ENCODE peak calls at places on chromosome 13, in ten cellular contexts. I, U, V, B, M, J, N, W, Z and X are unnamed samples.

GRCh38 chr13:26062853-26063444 is 11.1 kb upstream of the SHISA2 start:
- DNase-seq in I (peak), U (no peak), V (peak), B (no peak), M (peak), J (no peak), N (no peak), W (peak), Z (no peak), X (peak)

GRCh38 chr13:50950808-50951207 is 41.2 kb downstream of the RNASEH2B start:
- DNase-seq in I (no peak), U (no peak), V (no peak), B (no peak), M (no peak), J (no peak), N (no peak), W (no peak), Z (no peak), X (no peak)

GRCh38 chr13:51148952-51149573 is 38.0 kb upstream of the C13orf42 start:
- DNase-seq in I (peak), U (no peak), V (no peak), B (no peak), M (peak), J (no peak), N (no peak), W (peak), Z (peak), X (peak)

GRCh38 chr13:77584111-77584510 is 48.6 kb downstream of the SCEL start:
- DNase-seq in I (no peak), U (no peak), V (no peak), B (no peak), M (peak), J (no peak), N (no peak), W (no peak), Z (no peak), X (no peak)

GRCh38 chr13:18943721-18944391 is 237.8 kb downstream of the TUBA3C start:
- DNase-seq in I (no peak), U (no peak), V (no peak), B (no peak), M (no peak), J (no peak), N (no peak), W (no peak), Z (no peak), X (no peak)

GRCh38 chr13:50713849-50714248 is 129.6 kb downstream of the DLEU7 start:
- DNase-seq in I (peak), U (no peak), V (no peak), B (peak), M (no peak), J (no peak), N (peak), W (no peak), Z (peak), X (no peak)

GRCh38 chr13:40333238-40333637 is 333.2 kb downstream of the FOXO1 start:
- DNase-seq in I (no peak), U (no peak), V (no peak), B (no peak), M (peak), J (no peak), N (no peak), W (no peak), Z (no peak), X (no peak)

GRCh38 chr13:101596803-101597202 is 144.3 kb downstream of the ITGBL1 start:
- DNase-seq in I (no peak), U (no peak), V (no peak), B (no peak), M (no peak), J (no peak), N (no peak), W (no peak), Z (no peak), X (no peak)

GRCh38 chr13:25901460-25902376 is 150.1 kb downstream of the SHISA2 start:
- DNase-seq in I (peak), U (no peak), V (no peak), B (peak), M (peak), J (no peak), N (no peak), W (peak), Z (no peak), X (no peak)

GRCh38 chr13:86757236-86757978 is 913.8 kb upstream of the SLITRK5 start:
- DNase-seq in I (peak), U (no peak), V (no peak), B (no peak), M (no peak), J (no peak), N (peak), W (no peak), Z (no peak), X (no peak)

GRCh38 chr13:66546534-66547379 is 683.4 kb downstream of the PCDH9 start:
- DNase-seq in I (no peak), U (no peak), V (no peak), B (no peak), M (no peak), J (no peak), N (no peak), W (no peak), Z (peak), X (no peak)